ENCODE peak calls at places on chromosomes 11 and 22, in seven cellular contexts. One of them, this sample, is unnamed.

GRCh38 chr22:44723801-44724200 is 21.8 kb downstream of the PRR5 start:
- DNase-seq in right lobe of liver: no peak
- DNase-seq in A549: peak; percentile 39
- DNase-seq in uterus: no peak
- DNase-seq in K562: no peak
- DNase-seq in tibial nerve: no peak
- DNase-seq in IMR-90: peak; percentile 49
- DNase-seq in this sample: no peak

GRCh38 chr11:36211735-36212430 is 77.3 kb downstream of the COMMD9 start:
- DNase-seq in A549: no peak
- DNase-seq in tibial nerve: no peak
- DNase-seq in IMR-90: no peak
- DNase-seq in uterus: no peak
- DNase-seq in K562: no peak
- DNase-seq in right lobe of liver: no peak
- DNase-seq in this sample: no peak

GRCh38 chr11:117456027-117456720 is 128.5 kb downstream of the CEP164 start:
- DNase-seq in A549: no peak
- DNase-seq in uterus: no peak
- DNase-seq in IMR-90: no peak
- DNase-seq in tibial nerve: no peak
- DNase-seq in K562: no peak
- DNase-seq in right lobe of liver: no peak
- DNase-seq in this sample: no peak

GRCh38 chr22:35711336-35711735 is 6.3 kb upstream of the APOL5 start:
- DNase-seq in A549: no peak
- DNase-seq in IMR-90: no peak
- DNase-seq in K562: no peak
- DNase-seq in tibial nerve: no peak
- DNase-seq in uterus: no peak
- DNase-seq in right lobe of liver: no peak
- DNase-seq in this sample: no peak

GRCh38 chr11:133964946-133965632 is 8.3 kb upstream of the IGSF9B start:
- DNase-seq in K562: no peak
- DNase-seq in IMR-90: no peak
- DNase-seq in tibial nerve: no peak
- DNase-seq in A549: no peak
- DNase-seq in right lobe of liver: no peak
- DNase-seq in uterus: peak; percentile 50
- DNase-seq in this sample: peak; percentile 78

GRCh38 chr11:19735512-19735911 is 22.9 kb downstream of the NAV2 start:
- DNase-seq in K562: no peak
- DNase-seq in uterus: peak; percentile 61
- DNase-seq in A549: no peak
- DNase-seq in right lobe of liver: no peak
- DNase-seq in tibial nerve: no peak
- DNase-seq in IMR-90: peak; percentile 75
- DNase-seq in this sample: no peak

GRCh38 chr22:38832005-38832978 is 11.5 kb downstream of the NPTXR start:
- DNase-seq in K562: no peak
- DNase-seq in A549: no peak
- DNase-seq in tibial nerve: no peak
- DNase-seq in right lobe of liver: peak; percentile 47
- DNase-seq in IMR-90: no peak
- DNase-seq in uterus: no peak
- DNase-seq in this sample: peak; percentile 25

GRCh38 chr22:19631899-19632670 is 82.2 kb upstream of the SEPTIN5 start:
- DNase-seq in A549: peak; percentile 46
- DNase-seq in uterus: no peak
- DNase-seq in tibial nerve: no peak
- DNase-seq in IMR-90: peak; percentile 27
- DNase-seq in K562: peak; percentile 95
- DNase-seq in right lobe of liver: no peak
- DNase-seq in this sample: peak; percentile 43

GRCh38 chr22:41661088-41661487 is 27.6 kb downstream of the SNU13 start:
- DNase-seq in K562: no peak
- DNase-seq in right lobe of liver: no peak
- DNase-seq in IMR-90: peak; percentile 18
- DNase-seq in tibial nerve: no peak
- DNase-seq in A549: no peak
- DNase-seq in uterus: no peak
- DNase-seq in this sample: no peak

GRCh38 chr11:46106530-46107407 is 14.5 kb downstream of the PHF21A start:
- DNase-seq in tibial nerve: no peak
- DNase-seq in K562: peak; percentile 21
- DNase-seq in right lobe of liver: no peak
- DNase-seq in uterus: no peak
- DNase-seq in A549: no peak
- DNase-seq in IMR-90: no peak
- DNase-seq in this sample: no peak

GRCh38 chr11:7871056-7871455 is 60.0 kb downstream of the OR10A6 start:
- DNase-seq in right lobe of liver: no peak
- DNase-seq in K562: no peak
- DNase-seq in A549: no peak
- DNase-seq in tibial nerve: no peak
- DNase-seq in uterus: no peak
- DNase-seq in IMR-90: peak; percentile 54
- DNase-seq in this sample: no peak

GRCh38 chr22:29524440-29525191 is 28.9 kb downstream of the THOC5 start:
- DNase-seq in tibial nerve: no peak
- DNase-seq in K562: peak; percentile 26
- DNase-seq in right lobe of liver: no peak
- DNase-seq in A549: peak; percentile 28
- DNase-seq in uterus: no peak
- DNase-seq in IMR-90: peak; percentile 13
- DNase-seq in this sample: no peak

GRCh38 chr22:17638182-17638431 is 450 bp upstream of the BCL2L13 start:
- DNase-seq in IMR-90: no peak
- DNase-seq in right lobe of liver: no peak
- DNase-seq in K562: no peak
- DNase-seq in tibial nerve: peak; percentile 47
- DNase-seq in uterus: no peak
- DNase-seq in A549: peak; percentile 33
- DNase-seq in this sample: no peak

GRCh38 chr22:31857247-31857646 is 87.1 kb upstream of the YWHAH start:
- DNase-seq in uterus: no peak
- DNase-seq in A549: no peak
- DNase-seq in right lobe of liver: no peak
- DNase-seq in K562: peak; percentile 54
- DNase-seq in tibial nerve: no peak
- DNase-seq in IMR-90: no peak
- DNase-seq in this sample: no peak

GRCh38 chr11:131668867-131669780 is 298.7 kb downstream of the NTM start:
- DNase-seq in K562: peak; percentile 84
- DNase-seq in tibial nerve: no peak
- DNase-seq in right lobe of liver: no peak
- DNase-seq in A549: peak; percentile 49
- DNase-seq in uterus: no peak
- DNase-seq in IMR-90: peak; percentile 16
- DNase-seq in this sample: peak; percentile 61

GRCh38 chr22:21629262-21630149 is at the start of gene YDJC:
- DNase-seq in K562: peak; percentile 100
- DNase-seq in IMR-90: peak; percentile 88
- DNase-seq in right lobe of liver: peak; percentile 95
- DNase-seq in tibial nerve: peak; percentile 45
- DNase-seq in A549: peak; percentile 76
- DNase-seq in uterus: peak; percentile 90
- DNase-seq in this sample: peak; percentile 94
- TF ChIP-seq POLR2A in K562: no peak
- TF ChIP-seq POLR2A in IMR-90: peak; percentile 73
- TF ChIP-seq POLR2A in right lobe of liver: peak; percentile 67
- TF ChIP-seq POLR2A in tibial nerve: no peak
- TF ChIP-seq POLR2A in A549: peak; percentile 79
- TF ChIP-seq POLR2A in uterus: peak; percentile 63
- TF ChIP-seq POLR2A in this sample: peak; percentile 14

GRCh38 chr22:23109079-23109347 is 32.8 kb downstream of the RSPH14 start:
- DNase-seq in uterus: no peak
- DNase-seq in A549: no peak
- DNase-seq in K562: no peak
- DNase-seq in right lobe of liver: no peak
- DNase-seq in tibial nerve: no peak
- DNase-seq in IMR-90: no peak
- DNase-seq in this sample: no peak

GRCh38 chr22:23109441-23109978 is 32.3 kb downstream of the RSPH14 start:
- DNase-seq in A549: no peak
- DNase-seq in tibial nerve: no peak
- DNase-seq in K562: no peak
- DNase-seq in IMR-90: no peak
- DNase-seq in uterus: no peak
- DNase-seq in right lobe of liver: no peak
- DNase-seq in this sample: no peak

GRCh38 chr22:23112472-23113012 is 29.2 kb downstream of the RSPH14 start:
- DNase-seq in IMR-90: no peak
- DNase-seq in right lobe of liver: no peak
- DNase-seq in tibial nerve: no peak
- DNase-seq in A549: no peak
- DNase-seq in uterus: no peak
- DNase-seq in K562: no peak
- DNase-seq in this sample: no peak

GRCh38 chr22:23110190-23110921 is 31.4 kb downstream of the RSPH14 start:
- DNase-seq in IMR-90: no peak
- DNase-seq in K562: peak; percentile 65
- DNase-seq in tibial nerve: no peak
- DNase-seq in uterus: no peak
- DNase-seq in A549: no peak
- DNase-seq in right lobe of liver: no peak
- DNase-seq in this sample: no peak

GRCh38 chr22:23110922-23111527 is 30.8 kb downstream of the RSPH14 start:
- DNase-seq in K562: peak; percentile 65
- DNase-seq in right lobe of liver: no peak
- DNase-seq in uterus: no peak
- DNase-seq in IMR-90: no peak
- DNase-seq in tibial nerve: no peak
- DNase-seq in A549: no peak
- DNase-seq in this sample: no peak
- H3K4me3 ChIP-seq in K562: no peak overlapping the region
- H3K4me3 ChIP-seq in right lobe of liver: no peak overlapping the region
- H3K4me3 ChIP-seq in uterus: no peak overlapping the region
- H3K4me3 ChIP-seq in IMR-90: no peak overlapping the region
- H3K4me3 ChIP-seq in tibial nerve: no peak overlapping the region
- H3K4me3 ChIP-seq in A549: no peak overlapping the region
- H3K4me3 ChIP-seq in this sample: no peak overlapping the region

DNA sequence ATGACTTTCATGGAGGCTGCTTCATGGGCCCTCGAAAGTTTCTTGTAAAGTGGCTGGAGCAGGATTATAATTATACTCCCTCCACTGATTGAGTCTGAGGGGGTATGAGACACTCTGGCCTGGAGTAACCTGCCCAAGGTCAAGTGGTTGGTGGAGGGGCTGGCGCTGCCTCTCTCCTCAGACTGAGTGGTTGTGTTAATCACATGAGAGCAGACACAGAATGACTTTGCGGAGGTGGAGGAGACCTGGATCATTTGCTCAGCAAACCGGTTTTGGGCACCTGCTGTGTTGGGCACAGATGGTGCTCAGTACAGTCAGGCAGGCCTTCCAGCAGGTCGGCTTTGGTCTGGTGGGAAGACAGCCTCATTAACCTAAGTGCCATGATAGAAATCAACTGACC is 11.8 kb downstream of the BCR start:
- DNase-seq in IMR-90: no peak
- DNase-seq in tibial nerve: no peak
- DNase-seq in right lobe of liver: no peak
- DNase-seq in uterus: no peak
- DNase-seq in A549: no peak
- DNase-seq in K562: no peak
- DNase-seq in this sample: no peak
- TF ChIP-seq POLR2A in IMR-90: no peak
- TF ChIP-seq POLR2A in tibial nerve: no peak
- TF ChIP-seq POLR2A in right lobe of liver: no peak
- TF ChIP-seq POLR2A in uterus: no peak
- TF ChIP-seq POLR2A in A549: no peak
- TF ChIP-seq POLR2A in K562: no peak
- TF ChIP-seq POLR2A in this sample: no peak

GRCh38 chr11:113106507-113106906 is 145.3 kb downstream of the NCAM1 start:
- DNase-seq in uterus: no peak
- DNase-seq in IMR-90: peak; percentile 5
- DNase-seq in A549: no peak
- DNase-seq in K562: no peak
- DNase-seq in tibial nerve: no peak
- DNase-seq in right lobe of liver: no peak
- DNase-seq in this sample: no peak
- H3K4me3 ChIP-seq in uterus: no peak overlapping the region
- H3K4me3 ChIP-seq in IMR-90: no peak overlapping the region
- H3K4me3 ChIP-seq in A549: no peak overlapping the region
- H3K4me3 ChIP-seq in K562: no peak overlapping the region
- H3K4me3 ChIP-seq in tibial nerve: no peak overlapping the region
- H3K4me3 ChIP-seq in right lobe of liver: no peak overlapping the region
- H3K4me3 ChIP-seq in this sample: no peak overlapping the region

DNA sequence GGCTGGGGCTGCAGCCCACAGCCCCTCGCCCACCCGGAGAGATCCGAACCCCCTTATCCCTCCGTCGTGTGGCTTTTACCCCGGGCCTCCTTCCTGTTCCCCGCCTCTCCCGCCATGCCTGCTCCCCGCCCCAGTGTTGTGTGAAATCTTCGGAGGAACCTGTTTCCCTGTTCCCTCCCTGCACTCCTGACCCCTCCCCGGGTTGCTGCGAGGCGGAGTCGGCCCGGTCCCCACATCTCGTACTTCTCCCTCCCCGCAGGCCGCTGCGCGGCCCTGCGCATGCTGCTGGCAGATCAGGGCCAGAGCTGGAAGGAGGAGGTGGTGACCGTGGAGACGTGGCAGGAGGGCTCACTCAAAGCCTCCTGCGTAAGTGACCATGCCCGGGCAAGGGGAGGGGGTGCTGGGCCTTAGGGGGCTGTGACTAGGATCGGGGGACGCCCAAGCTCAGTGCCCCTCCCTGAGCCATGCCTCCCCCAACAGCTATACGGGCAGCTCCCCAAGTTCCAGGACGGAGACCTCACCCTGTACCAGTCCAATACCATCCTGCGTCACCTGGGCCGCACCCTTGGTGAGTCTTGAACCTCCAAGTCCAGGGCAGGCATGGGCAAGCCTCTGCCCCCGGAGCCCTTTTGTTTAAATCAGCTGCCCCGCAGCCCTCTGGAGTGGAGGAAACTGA is 731 bp downstream of the GSTP1 start:
- DNase-seq in K562: peak; percentile 72
- DNase-seq in uterus: peak; percentile 77
- DNase-seq in A549: no peak
- DNase-seq in right lobe of liver: peak; percentile 73
- DNase-seq in IMR-90: peak; percentile 54
- DNase-seq in tibial nerve: peak; percentile 61
- DNase-seq in this sample: peak; percentile 94
- TF ChIP-seq POLR2A in K562: no peak
- TF ChIP-seq POLR2A in uterus: no peak
- TF ChIP-seq POLR2A in A549: no peak
- TF ChIP-seq POLR2A in right lobe of liver: no peak
- TF ChIP-seq POLR2A in IMR-90: no peak
- TF ChIP-seq POLR2A in tibial nerve: no peak
- TF ChIP-seq POLR2A in this sample: peak; percentile 20

DNA sequence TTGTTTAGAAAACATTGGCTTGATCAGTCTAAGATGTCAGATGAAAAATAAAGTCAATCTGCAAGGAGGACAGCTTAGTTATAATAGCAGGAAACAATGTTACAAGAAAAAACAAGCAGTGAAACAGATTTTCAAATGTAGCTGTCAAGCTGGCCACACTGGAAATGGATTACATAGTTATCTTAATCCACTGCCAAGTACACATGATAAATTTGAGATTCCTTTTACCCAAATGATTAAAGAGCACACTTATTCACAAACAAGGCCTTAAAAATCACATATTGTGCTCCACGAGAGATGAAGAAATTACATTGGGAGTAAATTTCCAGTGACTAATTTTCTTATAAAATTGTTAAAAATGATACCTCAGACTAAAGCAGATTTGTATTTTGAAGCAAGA is 17.5 kb upstream of the ESAM start:
- DNase-seq in tibial nerve: no peak
- DNase-seq in IMR-90: no peak
- DNase-seq in right lobe of liver: no peak
- DNase-seq in uterus: no peak
- DNase-seq in A549: no peak
- DNase-seq in K562: no peak
- DNase-seq in this sample: no peak
- H3K4me3 ChIP-seq in tibial nerve: no peak overlapping the region
- H3K4me3 ChIP-seq in IMR-90: no peak overlapping the region
- H3K4me3 ChIP-seq in right lobe of liver: no peak overlapping the region
- H3K4me3 ChIP-seq in uterus: no peak overlapping the region
- H3K4me3 ChIP-seq in A549: no peak overlapping the region
- H3K4me3 ChIP-seq in K562: no peak overlapping the region
- H3K4me3 ChIP-seq in this sample: no peak overlapping the region

This sample was measured in sigmoid colon.